ENCODE peak calls at places on chromosomes 1 and 21, in seven cellular contexts. H is NCI-H2081 treated with DMSO at 0.1 percent for 48 hours; A is occipital lobe; R is GM03348; U is activated T-cell treated with anti-CD3 and anti-CD28 coated beads, Interleukin-2, amount 50 U/mL, for 72 hours; P is Calu3; Q is OCI-M1. K is an unnamed sample.

GRCh38 chr1:234326493-234327366 is 46.5 kb upstream of the COA6 start:
- DNase-seq in H (peak), A (no peak), R (peak), U (peak), P (peak), Q (peak), K (peak)

GRCh38 chr1:244436336-244437102 is 15.2 kb downstream of the ADSS2 start:
- DNase-seq in H (no peak), A (no peak), R (no peak), U (no peak), P (no peak), Q (no peak), K (no peak)

GRCh38 chr1:201506092-201506491 is 831 bp downstream of the CSRP1 start:
- DNase-seq in H (no peak), A (no peak), R (no peak), U (no peak), P (no peak), Q (no peak), K (no peak)

GRCh38 chr1:23473037-23473800 is 10.8 kb downstream of the ASAP3 start:
- DNase-seq in H (no peak), A (no peak), R (peak), U (no peak), P (no peak), Q (no peak), K (no peak)

GRCh38 chr1:150182233-150182632 is 32.5 kb downstream of the PLEKHO1 start:
- DNase-seq in H (no peak), A (no peak), R (no peak), U (no peak), P (no peak), Q (no peak), K (no peak)

GRCh38 chr1:77881099-77881498 is 7.3 kb upstream of the NEXN start:
- DNase-seq in H (no peak), A (no peak), R (no peak), U (no peak), P (no peak), Q (no peak), K (no peak)

GRCh38 chr1:97849350-97850339 is 71.2 kb downstream of the DPYD start:
- DNase-seq in H (peak), A (no peak), R (peak), U (no peak), P (no peak), Q (peak), K (no peak)

GRCh38 chr1:109509176-109510134 is at the start of gene AMIGO1:
- DNase-seq in H (no peak), A (no peak), R (peak), U (peak), P (peak), Q (no peak), K (peak)

GRCh38 chr1:58395355-58395754 is 151.2 kb downstream of the OMA1 start:
- DNase-seq in H (no peak), A (no peak), R (peak), U (no peak), P (peak), Q (no peak), K (no peak)

GRCh38 chr1:53505401-53505800 is 46.2 kb downstream of the DMRTB1 start:
- DNase-seq in H (no peak), A (no peak), R (no peak), U (no peak), P (no peak), Q (no peak), K (no peak)

GRCh38 chr1:243354511-243355153 is 98.8 kb downstream of the SDCCAG8 start:
- DNase-seq in H (no peak), A (no peak), R (peak), U (no peak), P (no peak), Q (peak), K (no peak)

GRCh38 chr1:77143529-77144121 is 75.6 kb downstream of the PIGK start:
- DNase-seq in H (no peak), A (no peak), R (peak), U (no peak), P (no peak), Q (peak), K (no peak)

GRCh38 chr1:15188145-15188544 is 34.6 kb downstream of the TMEM51 start:
- DNase-seq in H (no peak), A (no peak), R (no peak), U (no peak), P (no peak), Q (no peak), K (no peak)

GRCh38 chr1:41810446-41810845 is 108.3 kb downstream of the HIVEP3 start:
- DNase-seq in H (no peak), A (no peak), R (peak), U (peak), P (peak), Q (peak), K (peak)

GRCh38 chr1:101081496-101082282 is 56.1 kb upstream of the DPH5 start:
- DNase-seq in H (no peak), A (no peak), R (no peak), U (peak), P (no peak), Q (no peak), K (no peak)

GRCh38 chr1:161935264-161935663 is 88.4 kb downstream of the OLFML2B start:
- DNase-seq in H (no peak), A (no peak), R (no peak), U (no peak), P (no peak), Q (no peak), K (no peak)

GRCh38 chr1:30284226-30284625 is 439.2 kb downstream of the MATN1 start:
- DNase-seq in H (no peak), A (no peak), R (no peak), U (no peak), P (no peak), Q (no peak), K (no peak)

GRCh38 chr21:45151484-45152115 is 77.2 kb downstream of the ADARB1 start:
- DNase-seq in H (no peak), A (no peak), R (peak), U (no peak), P (no peak), Q (no peak), K (no peak)

GRCh38 chr1:6984996-6985395 is 199.7 kb downstream of the CAMTA1 start:
- DNase-seq in H (no peak), A (no peak), R (no peak), U (no peak), P (no peak), Q (no peak), K (no peak)

GRCh38 chr1:32144033-32144432 is 35.4 kb upstream of the TXLNA start:
- DNase-seq in H (no peak), A (no peak), R (no peak), U (no peak), P (no peak), Q (no peak), K (no peak)

K was measured in CD4-positive, CD25-positive, alpha-beta regulatory T cell.